ENCODE peak calls at places on chromosomes 13 and 19, in six cellular contexts. B is astrocyte, Y is heart right ventricle, T is fibroblast of lung, E is cardiac muscle cell, S is ascending aorta. F is an unnamed sample.

GRCh38 chr13:38954291-38954690 is 36.3 kb downstream of the STOML3 start:
- DNase-seq in E (peak), Y (no peak), T (no peak), S (no peak), B (no peak), F (no peak)

GRCh38 chr19:41792513-41793413 is 3.6 kb upstream of the CEACAM3 start:
- DNase-seq in Y (peak), E (peak), S (no peak), T (peak), B (peak), F (peak)

GRCh38 chr19:17216058-17216670 is 1.0 kb downstream of the USE1 start:
- DNase-seq in Y (no peak), T (no peak), E (no peak), B (no peak), S (no peak), F (no peak)

GRCh38 chr19:38508507-38508906 is 75.0 kb downstream of the RYR1 start:
- DNase-seq in S (no peak), E (no peak), B (no peak), T (no peak), Y (no peak), F (no peak)

GRCh38 chr19:29704562-29705558 is 10.2 kb downstream of the C19orf12 start:
- DNase-seq in E (no peak), S (no peak), B (no peak), T (no peak), Y (no peak), F (no peak)

GRCh38 chr13:45860240-45860639 is 8.7 kb upstream of the SIAH3 start:
- DNase-seq in E (no peak), T (no peak), Y (no peak), B (no peak), S (no peak), F (no peak)

GRCh38 chr13:100880166-100880565 is 205.6 kb upstream of the TMTC4 start:
- DNase-seq in E (no peak), Y (no peak), B (no peak), S (no peak), T (no peak), F (no peak)

GRCh38 chr13:30685987-30686386 is 49.4 kb upstream of the ALOX5AP start:
- DNase-seq in E (no peak), B (no peak), S (no peak), Y (no peak), T (no peak), F (no peak)

GRCh38 chr13:86591862-86592261 is 792.6 kb upstream of the SLITRK6 start:
- DNase-seq in S (no peak), Y (no peak), B (no peak), T (peak), E (peak), F (no peak)

GRCh38 chr13:44174769-44175425 is 198.7 kb upstream of the SERP2 start:
- DNase-seq in S (no peak), Y (no peak), E (peak), T (peak), B (peak), F (no peak)

GRCh38 chr19:29690842-29691241 is 24.2 kb downstream of the C19orf12 start:
- DNase-seq in T (peak), S (no peak), E (peak), Y (no peak), B (no peak), F (peak)

GRCh38 chr19:4909172-4909896 is at the start of gene UHRF1:
- DNase-seq in S (no peak), E (no peak), Y (no peak), B (no peak), T (no peak), F (peak)

GRCh38 chr19:4007836-4008539 is 452 bp downstream of the PIAS4 start:
- DNase-seq in Y (no peak), T (no peak), E (peak), B (no peak), S (no peak), F (peak)

GRCh38 chr19:45852941-45853340 is 10.0 kb downstream of the SYMPK start:
- DNase-seq in B (no peak), S (no peak), Y (no peak), T (no peak), E (no peak), F (no peak)

GRCh38 chr13:109816979-109817275 is 30.5 kb upstream of the IRS2 start:
- DNase-seq in E (peak), Y (no peak), T (peak), S (no peak), B (peak), F (no peak)

GRCh38 chr13:94710881-94711560 is 1.3 kb downstream of the SOX21 start:
- DNase-seq in T (no peak), E (no peak), S (no peak), B (no peak), Y (no peak), F (no peak)

GRCh38 chr13:42041017-42041683 is 7.3 kb upstream of the DGKH start:
- DNase-seq in B (peak), S (peak), E (peak), Y (peak), T (peak), F (peak)

GRCh38 chr13:42040730-42041016 is 7.8 kb upstream of the DGKH start:
- DNase-seq in T (no peak), Y (no peak), E (no peak), B (no peak), S (no peak), F (no peak)

GRCh38 chr13:42039946-42040729 is 8.3 kb upstream of the DGKH start:
- DNase-seq in E (peak), S (peak), T (peak), B (peak), Y (peak), F (peak)

GRCh38 chr13:42043676-42044075 is 4.8 kb upstream of the DGKH start:
- DNase-seq in E (no peak), T (no peak), Y (no peak), S (no peak), B (no peak), F (no peak)

GRCh38 chr13:42041684-42042035 is 6.8 kb upstream of the DGKH start:
- DNase-seq in S (peak), T (peak), B (peak), E (peak), Y (peak), F (no peak)
- H3K27ac ChIP-seq in S (peak), T (peak), B (peak), E (peak), Y (peak), F (no peak)

GRCh38 chr13:79741006-79741405 is 260.1 kb downstream of the NDFIP2 start:
- DNase-seq in S (no peak), Y (peak), T (peak), E (peak), B (peak), F (no peak)
- H3K4me3 ChIP-seq in S (no peak), Y (no peak), T (peak), E (no peak), B (no peak), F (no peak)

DNA sequence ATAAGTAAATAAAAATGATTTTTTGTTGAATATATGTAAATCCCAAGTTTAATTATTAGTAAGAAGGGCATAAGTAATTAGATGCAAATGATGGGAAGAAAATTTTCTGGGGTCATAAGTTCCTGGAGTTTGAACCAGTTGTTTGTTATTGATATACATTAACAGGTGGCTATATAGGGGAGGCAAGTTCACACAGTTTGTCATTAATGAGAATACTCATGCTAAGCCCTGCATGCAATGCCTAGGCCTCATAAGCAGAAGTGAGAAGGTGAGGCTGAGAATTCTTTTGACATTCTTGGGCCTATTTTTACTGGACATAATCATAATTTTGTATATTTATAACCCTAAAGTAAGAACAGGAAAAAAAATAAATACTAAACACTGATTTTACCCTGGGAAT is 1210.7 kb upstream of the PCDH9 start:
- DNase-seq in E (no peak), T (no peak), S (no peak), B (no peak), Y (no peak), F (no peak)
- H3K27ac ChIP-seq in E (no peak), T (no peak), S (no peak), B (no peak), Y (no peak), F (no peak)

GRCh38 chr19:18889949-18890745 is 5.8 kb downstream of the CERS1 start:
- DNase-seq in S (no peak), B (no peak), E (no peak), T (no peak), Y (no peak), F (no peak)
- H3K4me3 ChIP-seq in S (no peak), B (no peak), E (no peak), T (no peak), Y (no peak), F (no peak)

GRCh38 chr13:73173160-73173905 is 114.5 kb downstream of the KLF5 start:
- DNase-seq in E (no peak), B (no peak), S (no peak), Y (no peak), T (no peak), F (no peak)
- H3K27ac ChIP-seq in E (no peak), B (no peak), S (no peak), Y (no peak), T (no peak), F (no peak)

DNA sequence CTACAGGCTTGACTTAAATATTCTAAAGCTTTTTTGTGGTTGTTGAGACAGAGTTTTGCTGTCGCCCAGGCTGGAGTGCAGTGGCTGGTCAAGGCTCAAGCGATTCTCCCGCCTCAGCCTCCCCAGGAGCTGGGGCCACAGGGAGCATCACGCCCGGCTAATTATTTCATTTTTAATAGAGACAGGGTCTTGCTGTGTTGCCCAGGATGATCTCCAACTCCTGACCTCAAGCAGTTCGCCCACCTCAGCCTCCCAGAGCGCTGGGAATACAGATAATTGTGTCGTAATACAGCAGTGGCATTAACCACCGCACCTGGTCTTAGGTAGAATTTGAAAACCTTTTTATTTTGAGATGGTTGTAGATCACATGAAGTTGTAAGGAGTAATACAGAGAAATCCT is 1.5 kb upstream of the DCUN1D2 start:
- DNase-seq in T (no peak), S (no peak), E (no peak), B (no peak), Y (no peak), F (no peak)
- H3K4me3 ChIP-seq in T (peak), S (peak), E (peak), B (peak), Y (peak), F (no peak)